ENCODE peak calls at places on chromosomes 5 and 9, in four cellular contexts. One of them, this sample, is unnamed.

GRCh38 chr9:20512636-20513035 is 109.7 kb downstream of the MLLT3 start:
- DNase-seq in K562: no peak
- DNase-seq in HCT116: no peak
- DNase-seq in H1: no peak
- DNase-seq in this sample: no peak

GRCh38 chr5:143515829-143516228 is 112.3 kb upstream of the NR3C1 start:
- DNase-seq in K562: no peak
- DNase-seq in HCT116: no peak
- DNase-seq in H1: no peak
- DNase-seq in this sample: no peak

GRCh38 chr5:34686762-34687268 is 30.7 kb downstream of the RAI14 start:
- DNase-seq in K562: peak; percentile 95
- DNase-seq in HCT116: peak; percentile 94
- DNase-seq in H1: no peak
- DNase-seq in this sample: peak; percentile 86

GRCh38 chr9:85248514-85249312 is 493.0 kb downstream of the AGTPBP1 start:
- DNase-seq in K562: no peak
- DNase-seq in HCT116: no peak
- DNase-seq in H1: no peak
- DNase-seq in this sample: no peak

GRCh38 chr5:53035868-53036381 is 46.8 kb downstream of the ITGA2 start:
- DNase-seq in K562: peak; percentile 20
- DNase-seq in HCT116: no peak
- DNase-seq in H1: no peak
- DNase-seq in this sample: no peak

GRCh38 chr9:12958708-12959107 is 183.9 kb downstream of the LURAP1L start:
- DNase-seq in K562: no peak
- DNase-seq in HCT116: no peak
- DNase-seq in H1: no peak
- DNase-seq in this sample: no peak

GRCh38 chr5:145856285-145856818 is 16.5 kb downstream of the GRXCR2 start:
- DNase-seq in K562: no peak
- DNase-seq in HCT116: no peak
- DNase-seq in H1: peak; percentile 81
- DNase-seq in this sample: peak; percentile 30

GRCh38 chr9:34651286-34651685 is 699 bp upstream of the IL11RA start:
- DNase-seq in K562: no peak
- DNase-seq in HCT116: no peak
- DNase-seq in H1: no peak
- DNase-seq in this sample: no peak

GRCh38 chr5:79236364-79236969 is 536 bp downstream of the JMY start:
- DNase-seq in K562: peak; percentile 43
- DNase-seq in HCT116: no peak
- DNase-seq in H1: no peak
- DNase-seq in this sample: no peak

GRCh38 chr9:74755355-74755754 is 132.4 kb downstream of the TRPM6 start:
- DNase-seq in K562: no peak
- DNase-seq in HCT116: no peak
- DNase-seq in H1: no peak
- DNase-seq in this sample: no peak

GRCh38 chr5:179906795-179907569 is 715 bp downstream of the TBC1D9B start:
- DNase-seq in K562: peak; percentile 30
- DNase-seq in HCT116: no peak
- DNase-seq in H1: peak; percentile 69
- DNase-seq in this sample: no peak

GRCh38 chr5:7622498-7622897 is 226.6 kb downstream of the ADCY2 start:
- DNase-seq in K562: no peak
- DNase-seq in HCT116: no peak
- DNase-seq in H1: no peak
- DNase-seq in this sample: no peak

GRCh38 chr9:129962889-129963703 is 79.9 kb downstream of the FNBP1 start:
- DNase-seq in K562: peak; percentile 67
- DNase-seq in HCT116: no peak
- DNase-seq in H1: no peak
- DNase-seq in this sample: no peak

GRCh38 chr5:141031006-141031405 is 20.2 kb upstream of the PCDHB1 start:
- DNase-seq in K562: no peak
- DNase-seq in HCT116: no peak
- DNase-seq in H1: no peak
- DNase-seq in this sample: no peak

GRCh38 chr5:132387649-132388117 is 18.2 kb downstream of the SLC22A5 start:
- DNase-seq in K562: peak; percentile 51
- DNase-seq in HCT116: peak; percentile 81
- DNase-seq in H1: no peak
- DNase-seq in this sample: no peak

GRCh38 chr9:125461501-125462190 is 200.0 kb downstream of the GAPVD1 start:
- DNase-seq in K562: no peak
- DNase-seq in HCT116: no peak
- DNase-seq in H1: no peak
- DNase-seq in this sample: no peak

GRCh38 chr5:111385970-111386831 is 126.1 kb downstream of the STARD4 start:
- DNase-seq in K562: no peak
- DNase-seq in HCT116: no peak
- DNase-seq in H1: no peak
- DNase-seq in this sample: no peak

DNA sequence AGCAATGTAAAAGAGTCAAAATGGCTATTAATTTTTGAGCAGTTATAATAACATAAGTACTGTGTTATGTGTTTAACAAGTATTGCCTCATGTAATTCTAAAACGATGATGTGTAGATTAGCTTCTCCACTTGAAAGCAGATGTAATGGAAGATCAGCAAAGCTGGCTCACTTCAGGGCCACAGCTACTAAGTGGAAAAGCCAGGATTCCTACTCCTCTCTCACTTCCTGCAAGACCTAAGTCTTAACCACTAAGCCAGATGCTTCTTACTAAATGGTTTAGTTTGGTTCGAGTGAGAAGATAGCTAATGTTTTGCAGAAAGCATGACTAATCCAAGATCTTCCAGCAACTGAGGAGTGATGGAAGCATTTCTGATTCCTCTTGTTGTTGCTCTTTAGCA is 15.7 kb upstream of the TNC start:
- DNase-seq in K562: no peak
- DNase-seq in HCT116: no peak
- DNase-seq in H1: no peak
- DNase-seq in this sample: no peak
- TF ChIP-seq FOSL1 in K562: no peak
- TF ChIP-seq FOSL1 in HCT116: no peak
- TF ChIP-seq FOSL1 in H1: no peak
- TF ChIP-seq FOSL1 in this sample: no peak

GRCh38 chr9:127084071-127085039 is 38.1 kb downstream of the ANGPTL2 start:
- DNase-seq in K562: no peak
- DNase-seq in HCT116: no peak
- DNase-seq in H1: no peak
- DNase-seq in this sample: no peak
- TF ChIP-seq FOSL1 in K562: no peak
- TF ChIP-seq FOSL1 in HCT116: no peak
- TF ChIP-seq FOSL1 in H1: no peak
- TF ChIP-seq FOSL1 in this sample: no peak

GRCh38 chr5:171661146-171661545 is 124.5 kb upstream of the SMIM23 start:
- DNase-seq in K562: no peak
- DNase-seq in HCT116: no peak
- DNase-seq in H1: no peak
- DNase-seq in this sample: no peak
- TF ChIP-seq FOSL1 in K562: no peak
- TF ChIP-seq FOSL1 in HCT116: no peak
- TF ChIP-seq FOSL1 in H1: no peak
- TF ChIP-seq FOSL1 in this sample: no peak

GRCh38 chr5:149671544-149671943 is 58.6 kb upstream of the PPARGC1B start:
- DNase-seq in K562: no peak
- DNase-seq in HCT116: no peak
- DNase-seq in H1: no peak
- DNase-seq in this sample: no peak
- TF ChIP-seq FOSL1 in K562: no peak
- TF ChIP-seq FOSL1 in HCT116: no peak
- TF ChIP-seq FOSL1 in H1: no peak
- TF ChIP-seq FOSL1 in this sample: no peak

GRCh38 chr9:134562146-134562753 is 79.4 kb upstream of the COL5A1 start:
- DNase-seq in K562: no peak
- DNase-seq in HCT116: no peak
- DNase-seq in H1: no peak
- DNase-seq in this sample: no peak
- TF ChIP-seq FOSL1 in K562: no peak
- TF ChIP-seq FOSL1 in HCT116: no peak
- TF ChIP-seq FOSL1 in H1: no peak
- TF ChIP-seq FOSL1 in this sample: no peak

GRCh38 chr9:116365056-116365471 is 211.5 kb downstream of the PAPPA start:
- DNase-seq in K562: no peak
- DNase-seq in HCT116: no peak
- DNase-seq in H1: no peak
- DNase-seq in this sample: no peak
- TF ChIP-seq FOSL1 in K562: no peak
- TF ChIP-seq FOSL1 in HCT116: no peak
- TF ChIP-seq FOSL1 in H1: no peak
- TF ChIP-seq FOSL1 in this sample: no peak

DNA sequence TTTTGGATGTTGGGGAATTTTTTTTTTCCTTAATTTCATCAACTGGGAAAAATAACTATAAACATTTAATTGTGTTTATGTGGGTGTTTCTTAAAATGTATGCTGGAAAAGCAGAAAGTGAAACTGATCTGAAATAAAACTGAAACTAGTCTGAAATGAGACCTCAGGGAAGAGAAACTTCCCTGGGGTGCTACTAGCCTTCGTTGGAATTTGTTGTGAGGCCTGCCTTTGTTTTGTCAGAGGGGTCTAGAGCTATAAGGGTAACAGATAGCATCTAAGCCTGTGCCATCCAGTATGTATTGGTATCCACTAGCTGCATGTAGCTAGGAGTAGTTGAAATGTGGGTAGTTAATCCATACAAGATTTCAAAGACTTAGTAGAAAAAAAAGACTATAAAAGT is 10.4 kb downstream of the ZNF618 start:
- DNase-seq in K562: no peak
- DNase-seq in HCT116: no peak
- DNase-seq in H1: no peak
- DNase-seq in this sample: no peak
- TF ChIP-seq FOSL1 in K562: no peak
- TF ChIP-seq FOSL1 in HCT116: no peak
- TF ChIP-seq FOSL1 in H1: no peak
- TF ChIP-seq FOSL1 in this sample: no peak

This sample was measured in HepG2.